ENCODE peak calls at places on chromosomes 16 and 17, in nine cellular contexts. E is A549, W is fibroblast of lung, M is OCI-LY7, A is GM23248, X is HL-60, B is neuronal stem cell, Z is cardiac muscle cell, H is cardiac fibroblast. N is an unnamed sample.

GRCh38 chr17:8976638-8977037 is 11.1 kb upstream of the PIK3R5 start:
- DNase-seq in W (no peak), A (no peak), H (no peak), E (no peak), X (no peak), M (no peak), B (no peak), Z (no peak), N (no peak)

GRCh38 chr17:32536736-32537646 is 50.2 kb downstream of the CDK5R1 start:
- DNase-seq in Z (no peak), E (no peak), H (peak; percentile 75), M (no peak), B (no peak), A (peak; percentile 32), X (no peak), W (peak; percentile 55), N (no peak)

GRCh38 chr16:64242510-64242909 is 879.4 kb downstream of the CDH11 start:
- DNase-seq in H (no peak), B (no peak), E (no peak), Z (peak; percentile 6), M (no peak), A (no peak), X (no peak), W (no peak), N (no peak)

GRCh38 chr17:39927928-39928867 is 666 bp downstream of the LRRC3C start:
- DNase-seq in A (peak; percentile 46), W (peak; percentile 23), B (no peak), M (no peak), H (peak; percentile 22), Z (peak; percentile 45), X (no peak), E (peak; percentile 42), N (no peak)

GRCh38 chr16:15507299-15507958 is 73.0 kb downstream of the BMERB1 start:
- DNase-seq in B (no peak), M (no peak), W (peak; percentile 65), X (no peak), E (no peak), A (peak; percentile 90), Z (no peak), H (peak; percentile 45), N (no peak)

GRCh38 chr17:17141860-17142552 is 64.1 kb downstream of the PLD6 start:
- DNase-seq in B (peak; percentile 38), Z (peak; percentile 69), A (peak; percentile 71), W (peak; percentile 42), E (peak; percentile 85), H (peak; percentile 63), X (no peak), M (peak; percentile 48), N (no peak)

GRCh38 chr17:79956853-79957252 is 78.8 kb downstream of the TBC1D16 start:
- DNase-seq in E (no peak), H (no peak), B (no peak), W (no peak), X (no peak), M (no peak), A (no peak), Z (no peak), N (no peak)

GRCh38 chr16:27315333-27316037 is 1.7 kb downstream of the IL4R start:
- DNase-seq in M (peak; percentile 61), B (no peak), A (peak; percentile 72), X (peak; percentile 87), W (peak; percentile 63), E (peak; percentile 58), H (peak; percentile 83), Z (peak; percentile 38), N (no peak)

GRCh38 chr16:87821346-87822001 is 47.8 kb downstream of the SLC7A5 start:
- DNase-seq in X (no peak), E (no peak), A (no peak), W (no peak), H (no peak), Z (no peak), B (no peak), M (peak; percentile 67), N (no peak)

GRCh38 chr17:62994931-62995330 is 28.9 kb downstream of the TANC2 start:
- DNase-seq in M (no peak), X (no peak), B (no peak), W (no peak), Z (peak; percentile 37), H (peak; percentile 45), A (peak; percentile 51), E (no peak), N (no peak)

DNA sequence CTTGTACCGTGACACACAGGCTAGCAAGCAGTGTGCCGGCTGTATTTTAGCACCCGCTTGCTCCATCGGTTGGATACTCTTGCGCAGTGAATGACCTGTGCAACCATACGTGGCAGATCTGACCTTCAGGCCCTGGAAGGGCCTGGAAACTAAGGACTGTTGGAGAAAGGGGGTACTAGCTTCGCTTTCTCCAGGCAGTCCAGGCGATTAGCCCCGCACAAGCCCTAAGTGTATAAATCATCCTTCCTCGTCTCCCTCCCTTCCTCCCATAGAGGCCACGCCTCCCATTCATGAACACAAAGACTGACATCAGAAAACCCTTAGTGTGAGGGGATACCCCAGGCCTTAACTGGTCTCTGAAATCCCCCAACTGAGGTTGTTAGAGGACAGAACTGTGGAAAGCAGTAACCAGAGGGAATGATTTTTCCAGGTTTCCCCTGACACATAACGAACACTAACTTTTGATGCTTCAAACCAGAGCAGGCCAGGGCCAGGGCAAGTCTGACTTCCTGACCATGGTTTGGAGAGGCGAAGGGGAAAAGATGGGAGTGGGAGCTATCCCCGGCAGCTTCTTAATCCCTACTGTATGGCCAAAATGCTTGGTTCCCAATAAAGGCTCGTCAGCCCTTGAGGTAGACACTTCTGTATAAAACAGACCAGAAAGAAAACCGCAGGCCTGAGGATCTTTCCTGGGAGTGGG is 1.4 kb upstream of the DYNLL2 start:
- DNase-seq in B (peak; percentile 61), H (no peak), M (no peak), W (no peak), A (no peak), Z (no peak), E (no peak), X (no peak), N (no peak)
- H3K4me3 ChIP-seq in B (no peak overlapping the region), H (no peak overlapping the region), M (no peak overlapping the region), W (no peak overlapping the region), A (no peak overlapping the region), Z (no peak overlapping the region), E (no peak overlapping the region), X (no peak overlapping the region), N (no peak overlapping the region)

GRCh38 chr17:77210331-77210730 is 69.6 kb downstream of the SEC14L1 start:
- DNase-seq in M (peak; percentile 81), Z (no peak), X (no peak), B (no peak), E (no peak), W (no peak), A (no peak), H (no peak), N (no peak)
- H3K4me3 ChIP-seq in M (peak overlapping the region; percentile 54), Z (no peak overlapping the region), X (no peak overlapping the region), B (no peak overlapping the region), E (no peak overlapping the region), W (no peak overlapping the region), A (no peak overlapping the region), H (no peak overlapping the region), N (no peak overlapping the region)

GRCh38 chr17:57580055-57580739 is 164.9 kb downstream of the CCDC182 start:
- DNase-seq in W (no peak), E (no peak), Z (no peak), A (no peak), B (no peak), H (no peak), M (no peak), X (no peak), N (no peak)

GRCh38 chr17:57576744-57577143 is 168.4 kb downstream of the CCDC182 start:
- DNase-seq in M (no peak), H (no peak), X (no peak), E (no peak), A (no peak), Z (no peak), W (no peak), B (no peak), N (no peak)

GRCh38 chr17:57579245-57579644 is 165.9 kb downstream of the CCDC182 start:
- DNase-seq in Z (no peak), W (no peak), A (no peak), B (no peak), X (no peak), H (no peak), M (no peak), E (no peak), N (no peak)

GRCh38 chr17:57578608-57578990 is 166.5 kb downstream of the CCDC182 start:
- DNase-seq in E (no peak), H (no peak), B (no peak), M (no peak), A (peak; percentile 49), W (peak; percentile 62), X (no peak), Z (no peak), N (peak; percentile 39)

GRCh38 chr17:57577751-57578607 is 167.1 kb downstream of the CCDC182 start:
- DNase-seq in B (peak; percentile 83), M (no peak), X (peak; percentile 64), H (peak; percentile 76), W (peak; percentile 74), A (peak; percentile 79), Z (no peak), E (no peak), N (peak; percentile 55)
- H3K4me3 ChIP-seq in B (no peak overlapping the region), M (no peak overlapping the region), X (peak overlapping the region; percentile 8), H (peak overlapping the region; percentile 19), W (peak overlapping the region; percentile 43), A (peak overlapping the region; percentile 76), Z (no peak overlapping the region), E (no peak overlapping the region), N (peak overlapping the region; percentile 16)

DNA sequence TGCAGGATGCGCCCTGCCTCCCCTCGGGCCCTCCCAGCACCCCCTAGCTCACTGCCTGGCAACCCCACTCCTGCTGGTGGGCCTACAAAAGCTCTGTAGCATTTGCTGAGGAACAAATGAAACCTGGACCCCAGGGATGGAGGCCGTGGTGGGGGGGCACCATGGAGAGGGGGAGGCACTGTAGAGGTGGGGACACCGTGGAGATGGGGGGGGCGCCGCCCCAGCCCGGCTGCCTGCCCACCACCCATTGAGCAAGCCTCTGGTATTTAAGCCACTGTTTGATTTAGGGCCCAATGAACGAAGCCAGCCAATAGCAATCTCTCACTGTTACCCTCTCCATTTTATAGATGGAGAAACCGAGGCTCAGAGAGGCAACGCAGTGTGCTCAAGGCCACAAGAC is 13.1 kb upstream of the SLC38A10 start:
- DNase-seq in M (no peak), X (no peak), W (no peak), A (no peak), Z (no peak), H (no peak), E (no peak), B (no peak), N (no peak)
- H3K4me3 ChIP-seq in M (no peak overlapping the region), X (no peak overlapping the region), W (no peak overlapping the region), A (no peak overlapping the region), Z (no peak overlapping the region), H (no peak overlapping the region), E (peak overlapping the region; percentile 48), B (no peak overlapping the region), N (no peak overlapping the region)

N was measured in skeletal muscle cell.